ENCODE peak calls at places on chromosome 16, in four cellular contexts. I is substantia nigra; P is transverse colon; N is stimulated activated CD4-positive, alpha-beta T cell treated with anti-CD3 and anti-CD28 coated beads, Interleukin-2, amount 100 ng/mL, for 48 hours. R is an unnamed sample.

GRCh38 chr16:23026777-23027362 is 122.4 kb downstream of the USP31 start:
- DNase-seq in I (no peak), P (no peak), N (no peak), R (no peak)

GRCh38 chr16:50289950-50290764 is 23.8 kb downstream of the ADCY7 start:
- DNase-seq in I (no peak), P (no peak), N (no peak), R (no peak)

GRCh38 chr16:492211-492875 is 35.2 kb upstream of the CAPN15 start:
- DNase-seq in I (no peak), P (no peak), N (no peak), R (no peak)

GRCh38 chr16:67910162-67910561 is 17.1 kb downstream of the PSKH1 start:
- DNase-seq in I (peak; percentile 93), P (no peak), N (no peak), R (peak; percentile 52)

GRCh38 chr16:61042736-61043135 is 993.5 kb downstream of the CDH8 start:
- DNase-seq in I (no peak), P (no peak), N (no peak), R (no peak)

GRCh38 chr16:20849587-20850390 is 43.5 kb downstream of the REXO5 start:
- DNase-seq in I (peak; percentile 36), P (peak; percentile 78), N (peak; percentile 65), R (peak; percentile 69)

GRCh38 chr16:57882797-57883196 is 80.5 kb upstream of the KIFC3 start:
- DNase-seq in I (no peak), P (no peak), N (no peak), R (no peak)

GRCh38 chr16:87765473-87765775 is 362 bp downstream of the KLHDC4 start:
- DNase-seq in I (peak; percentile 13), P (peak; percentile 15), N (no peak), R (peak; percentile 63)

GRCh38 chr16:12027091-12027490 is 50.6 kb downstream of the SNX29 start:
- DNase-seq in I (no peak), P (no peak), N (no peak), R (no peak)

GRCh38 chr16:58461056-58461455 is 38.9 kb upstream of the NDRG4 start:
- DNase-seq in I (no peak), P (no peak), N (no peak), R (no peak)

GRCh38 chr16:17244865-17245264 is 225.9 kb downstream of the XYLT1 start:
- DNase-seq in I (no peak), P (no peak), N (no peak), R (no peak)

GRCh38 chr16:81431554-81432353 is 12.9 kb upstream of the CMIP start:
- DNase-seq in I (no peak), P (no peak), N (no peak), R (no peak)

GRCh38 chr16:21603920-21604319 is 4.5 kb downstream of the METTL9 start:
- DNase-seq in I (no peak), P (no peak), N (no peak), R (no peak)

GRCh38 chr16:9406039-9406438 is 314.6 kb downstream of the HAPSTR1 start:
- DNase-seq in I (no peak), P (no peak), N (no peak), R (no peak)

GRCh38 chr16:65202461-65202860 is 80.6 kb upstream of the CDH11 start:
- DNase-seq in I (no peak), P (no peak), N (no peak), R (no peak)

GRCh38 chr16:23534868-23535860 is 22.0 kb downstream of the EARS2 start:
- DNase-seq in I (no peak), P (no peak), N (no peak), R (no peak)